ENCODE peak calls at places on chromosomes 4 and X, in six cellular contexts. F is BJ, X is colonic mucosa, M is hepatocyte, E is stomach, N is adrenal gland. C is an unnamed sample. For H3K36me3, the result is how much of the 10 kb centered on the place peaks cover.

GRCh38 chr4:89158884-89159503 is 47.7 kb downstream of the TIGD2 start:
- DNase-seq in F (peak), X (no peak), M (peak), E (no peak), N (peak), C (no peak)

GRCh38 chr4:168541608-168541953 is 44.7 kb downstream of the PALLD start:
- DNase-seq in F (no peak), X (no peak), M (no peak), E (no peak), N (no peak), C (no peak)

GRCh38 chr4:182288534-182288933 is 45.3 kb downstream of the TENM3 start:
- DNase-seq in F (no peak), X (no peak), M (no peak), E (no peak), N (no peak), C (no peak)

GRCh38 chr4:76943129-76943620 is 6.4 kb upstream of the SEPTIN11 start:
- DNase-seq in F (no peak), X (no peak), M (no peak), E (no peak), N (peak), C (no peak)

GRCh38 chrX:142149919-142150318 is 55.2 kb downstream of the MAGEC2 start:
- DNase-seq in F (no peak), X (no peak), M (no peak), E (no peak), N (no peak), C (no peak)

GRCh38 chr4:36159208-36159607 is 85.1 kb downstream of the ARAP2 start:
- DNase-seq in F (no peak), X (no peak), M (no peak), E (no peak), N (no peak), C (peak)

GRCh38 chrX:132807411-132808030 is 150.9 kb downstream of the HS6ST2 start:
- DNase-seq in F (no peak), X (no peak), M (no peak), E (no peak), N (no peak), C (no peak)

GRCh38 chrX:130118941-130119640 is 8.8 kb upstream of the ELF4 start:
- DNase-seq in F (no peak), X (no peak), M (no peak), E (no peak), N (no peak), C (peak)

GRCh38 chrX:45351478-45351877 is 150.8 kb upstream of the DIPK2B start:
- DNase-seq in F (no peak), X (no peak), M (no peak), E (no peak), N (no peak), C (no peak)

GRCh38 chr4:77120888-77121508 is 36.0 kb upstream of the CCNG2 start:
- DNase-seq in F (no peak), X (no peak), M (no peak), E (no peak), N (no peak), C (no peak)

GRCh38 chr4:104677122-104677521 is 182.4 kb upstream of the CXXC4 start:
- DNase-seq in F (no peak), X (peak), M (peak), E (no peak), N (no peak), C (peak)

GRCh38 chr4:128322311-128322710 is 34.7 kb upstream of the PGRMC2 start:
- DNase-seq in F (no peak), X (no peak), M (no peak), E (no peak), N (no peak), C (no peak)

GRCh38 chr4:48047421-48047844 is 30.9 kb downstream of the NIPAL1 start:
- DNase-seq in F (no peak), X (peak), M (no peak), E (peak), N (no peak), C (no peak)

GRCh38 chrX:41733939-41734338 is 10.0 kb downstream of the GPR82 start:
- DNase-seq in F (no peak), X (no peak), M (no peak), E (no peak), N (no peak), C (no peak)

GRCh38 chr4:41655177-41655576 is 93.3 kb downstream of the PHOX2B start:
- DNase-seq in F (no peak), X (no peak), M (no peak), E (no peak), N (no peak), C (no peak)

GRCh38 chr4:183185018-183185417 is 86.0 kb downstream of the WWC2 start:
- DNase-seq in F (no peak), X (no peak), M (no peak), E (no peak), N (no peak), C (no peak)

GRCh38 chr4:71470547-71470946 is 131.7 kb downstream of the SLC4A4 start:
- DNase-seq in F (no peak), X (no peak), M (no peak), E (no peak), N (no peak), C (no peak)

GRCh38 chr4:7507381-7507780 is 72.7 kb upstream of the PSAPL1 start:
- DNase-seq in F (no peak), X (no peak), M (no peak), E (no peak), N (no peak), C (no peak)

GRCh38 chr4:2827874-2828751 is 15.5 kb upstream of the ADD1 start:
- DNase-seq in F (no peak), X (no peak), M (no peak), E (no peak), N (no peak), C (no peak)

GRCh38 chr4:2825184-2825506 is 18.5 kb upstream of the ADD1 start:
- DNase-seq in F (no peak), X (no peak), M (no peak), E (no peak), N (no peak), C (no peak)

GRCh38 chr4:2828758-2829181 is 14.9 kb upstream of the ADD1 start:
- DNase-seq in F (no peak), X (no peak), M (no peak), E (no peak), N (no peak), C (no peak)

GRCh38 chr4:2825740-2826139 is 17.9 kb upstream of the ADD1 start:
- DNase-seq in F (no peak), X (no peak), M (no peak), E (no peak), N (no peak), C (no peak)

DNA sequence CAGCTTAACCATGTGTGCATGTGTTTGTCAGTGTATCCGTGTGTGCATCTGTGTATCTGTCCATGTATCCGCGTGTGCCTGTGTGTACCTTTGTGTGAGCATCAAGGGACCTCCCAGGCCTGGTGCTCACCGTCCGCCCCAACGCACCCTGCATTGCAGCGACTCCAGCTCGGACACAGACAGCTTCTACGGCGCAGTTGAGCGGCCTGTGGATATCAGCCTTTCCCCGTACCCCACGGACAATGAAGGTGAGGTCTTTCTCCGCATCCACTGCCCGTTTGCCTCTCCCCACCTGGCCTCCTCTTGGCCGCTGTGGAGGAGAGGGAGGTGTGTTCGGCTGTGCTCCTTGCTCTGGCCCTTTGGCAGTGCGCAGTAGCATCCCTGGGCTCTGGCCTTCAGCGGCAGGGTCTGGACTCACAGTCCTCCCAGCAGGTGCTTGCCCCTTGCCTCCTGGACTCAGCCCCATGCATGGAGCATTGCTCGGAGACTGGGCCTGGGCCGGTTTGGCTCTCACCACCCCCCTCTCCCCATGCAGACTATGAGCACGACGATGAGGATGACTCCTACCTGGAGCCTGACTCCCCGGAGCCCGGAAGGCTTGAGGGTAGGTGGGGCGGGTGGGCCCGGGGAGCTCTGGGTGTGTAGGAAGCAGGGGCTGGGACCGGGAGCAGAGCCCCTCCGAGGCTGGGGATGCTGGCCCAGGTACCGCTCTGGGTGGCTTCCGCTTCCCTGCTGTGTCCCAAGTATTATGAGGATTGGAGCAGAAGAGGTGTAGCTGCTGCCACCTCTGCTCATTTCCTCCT is 16.4 kb upstream of the ADD1 start:
- DNase-seq in F (no peak), X (no peak), M (no peak), E (no peak), N (no peak), C (no peak)
- H3K36me3 ChIP-seq in F (half or more), X (under half), M (under half), E (half or more), N (half or more), C (under half)

GRCh38 chrX:70449457-70449966 is 4.9 kb downstream of the DLG3 start:
- DNase-seq in F (no peak), X (no peak), M (no peak), E (no peak), N (no peak), C (no peak)
- H3K36me3 ChIP-seq in F (under half), X (under half), M (under half), E (under half), N (under half), C (under half)

GRCh38 chr4:158875026-158875425 is 106.2 kb downstream of the FNIP2 start:
- DNase-seq in F (no peak), X (no peak), M (no peak), E (no peak), N (no peak), C (no peak)
- H3K36me3 ChIP-seq in F (under half), X (under half), M (under half), E (under half), N (under half), C (under half)

GRCh38 chr4:5874811-5875465 is 17.9 kb downstream of the CRMP1 start:
- DNase-seq in F (no peak), X (no peak), M (no peak), E (no peak), N (no peak), C (peak)
- H3K36me3 ChIP-seq in F (under half), X (under half), M (under half), E (under half), N (under half), C (under half)

DNA sequence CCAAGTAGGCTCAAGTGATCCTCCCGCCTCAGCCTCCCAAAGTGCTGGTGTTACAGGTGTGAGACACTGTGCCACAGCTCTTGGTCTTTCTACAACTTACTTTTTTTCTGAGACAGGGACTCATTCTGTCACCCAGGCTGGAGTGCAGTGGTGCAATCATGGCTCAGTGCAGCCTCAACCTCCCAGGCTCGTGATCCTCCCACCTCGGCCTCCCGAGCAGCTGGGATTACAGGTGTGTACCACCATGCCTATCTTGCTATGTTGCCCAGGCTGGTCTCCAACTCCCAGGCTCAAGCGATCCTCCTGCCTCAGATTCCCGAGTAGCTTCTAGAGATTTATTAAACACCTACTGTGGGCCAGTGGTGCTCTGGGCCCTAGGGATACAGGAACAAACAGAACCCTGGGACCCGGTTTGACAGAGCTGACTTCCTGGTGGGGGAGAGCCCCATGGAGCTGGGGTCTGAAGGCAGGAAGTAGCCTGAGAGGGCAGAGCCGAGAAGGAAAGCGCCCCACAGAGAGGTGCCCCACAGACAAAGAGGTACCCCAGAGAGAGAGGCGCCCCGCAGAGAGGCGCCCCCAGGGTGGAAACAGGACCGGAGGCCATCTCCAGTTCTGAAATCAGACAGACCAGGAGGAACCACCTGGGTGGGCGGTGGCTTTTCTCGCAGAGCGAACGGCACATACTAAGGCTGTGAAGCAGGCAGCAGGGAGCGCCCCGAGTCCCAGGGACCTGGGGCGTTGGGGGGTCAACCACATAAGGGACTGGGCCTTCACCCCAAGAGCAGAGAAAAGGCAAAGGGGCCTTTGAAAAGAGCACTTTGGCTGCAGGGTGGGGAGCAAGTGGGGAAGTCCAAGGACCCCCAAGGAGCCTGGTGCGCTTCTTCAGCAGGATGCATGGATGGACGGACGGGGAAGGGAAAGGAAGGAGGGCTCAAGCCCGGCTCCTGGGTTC is 5.0 kb downstream of the IRAK1 start:
- DNase-seq in F (no peak), X (no peak), M (no peak), E (no peak), N (no peak), C (no peak)
- H3K36me3 ChIP-seq in F (under half), X (under half), M (under half), E (under half), N (under half), C (under half)

GRCh38 chr4:143195581-143195980 is 10.9 kb downstream of the USP38 start:
- DNase-seq in F (no peak), X (no peak), M (no peak), E (no peak), N (no peak), C (no peak)

GRCh38 chr4:143199503-143199902 is 14.8 kb downstream of the USP38 start:
- DNase-seq in F (no peak), X (no peak), M (no peak), E (no peak), N (no peak), C (no peak)

GRCh38 chr4:143196323-143196722 is 11.6 kb downstream of the USP38 start:
- DNase-seq in F (no peak), X (no peak), M (no peak), E (no peak), N (no peak), C (no peak)
- H3K36me3 ChIP-seq in F (under half), X (under half), M (under half), E (half or more), N (half or more), C (half or more)

GRCh38 chr4:13089659-13089998 is 394.5 kb downstream of the RAB28 start:
- DNase-seq in F (no peak), X (no peak), M (no peak), E (no peak), N (no peak), C (no peak)
- H3K36me3 ChIP-seq in F (under half), X (under half), M (under half), E (under half), N (under half), C (under half)

DNA sequence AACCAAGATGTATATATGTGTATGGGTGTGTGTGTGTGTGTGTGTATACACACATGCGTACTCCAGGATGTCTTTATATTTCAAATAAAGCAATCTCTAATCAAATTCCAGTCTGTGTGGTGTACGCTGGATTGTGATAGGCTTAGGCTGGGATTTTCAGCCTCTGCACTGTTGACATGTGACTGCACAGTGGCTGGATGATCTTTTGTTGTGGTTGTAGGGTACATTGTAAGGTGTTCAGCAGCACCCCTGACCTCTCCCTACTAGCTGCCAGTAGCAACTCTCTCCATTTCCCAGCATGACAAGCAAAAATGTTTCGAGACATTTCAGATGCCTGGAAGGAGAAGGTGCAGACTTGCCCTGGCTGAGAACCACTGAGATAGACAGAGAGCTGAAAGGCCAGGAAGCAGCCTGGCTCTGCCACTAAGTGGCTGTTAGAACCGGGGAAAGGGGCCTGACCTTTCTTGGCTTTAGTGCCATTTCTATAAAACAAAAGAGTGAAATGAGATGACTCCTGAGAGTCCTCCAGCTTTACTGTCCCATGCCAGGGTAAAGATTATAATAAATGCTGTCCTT is 10.4 kb downstream of the PGM2 start:
- DNase-seq in F (no peak), X (no peak), M (no peak), E (no peak), N (no peak), C (no peak)
- H3K36me3 ChIP-seq in F (under half), X (under half), M (under half), E (under half), N (half or more), C (under half)

C was measured in SJCRH30.